ENCODE peak calls at places on chromosomes 2 and 18, in four cellular contexts. L is kidney epithelial cell, A is B cell, D is pancreas. O is an unnamed sample.

GRCh38 chr2:136057802-136058140 is 60.2 kb downstream of the CXCR4 start:
- DNase-seq in D (no peak), L (no peak), A (no peak), O (no peak)

GRCh38 chr2:120014231-120014990 is 1.5 kb downstream of the EPB41L5 start:
- DNase-seq in L (no peak), D (peak; percentile 21), A (no peak), O (no peak)

GRCh38 chr2:137659616-137660015 is 304.7 kb upstream of the HNMT start:
- DNase-seq in L (peak; percentile 2), D (no peak), A (no peak), O (no peak)

GRCh38 chr2:230661072-230661957 is 51.3 kb upstream of the CAB39 start:
- DNase-seq in A (peak; percentile 51), D (no peak), L (no peak), O (peak; percentile 81)

GRCh38 chr2:186125625-186126024 is 360.4 kb upstream of the ZC3H15 start:
- DNase-seq in D (no peak), A (no peak), L (no peak), O (no peak)

GRCh38 chr2:149994057-149994728 is 406.6 kb upstream of the MMADHC start:
- DNase-seq in L (peak; percentile 81), A (no peak), D (peak; percentile 8), O (no peak)

GRCh38 chr18:64474751-64475150 is 325.9 kb upstream of the LINC00305 start:
- DNase-seq in L (no peak), A (no peak), D (no peak), O (no peak)

GRCh38 chr2:112020561-112020960 is 34.5 kb upstream of the TMEM87B start:
- DNase-seq in A (no peak), L (no peak), D (no peak), O (no peak)

GRCh38 chr2:88016948-88017779 is 817 bp upstream of the RNU2-63P start:
- DNase-seq in L (no peak), A (no peak), D (peak; percentile 63), O (peak; percentile 70)

GRCh38 chr2:56266761-56267411 is 83.1 kb downstream of the CCDC85A start:
- DNase-seq in D (no peak), L (no peak), A (no peak), O (no peak)

GRCh38 chr2:207681431-207681830 is 30.0 kb upstream of the CCNYL1 start:
- DNase-seq in L (no peak), D (no peak), A (no peak), O (no peak)

GRCh38 chr18:47100214-47100831 is 50.0 kb downstream of the HDHD2 start:
- DNase-seq in D (peak; percentile 39), A (peak; percentile 55), L (peak; percentile 12), O (peak; percentile 70)

GRCh38 chr2:200185575-200186103 is 120.9 kb upstream of the SPATS2L start:
- DNase-seq in D (no peak), A (no peak), L (no peak), O (no peak)

GRCh38 chr2:23498941-23499340 is 114.0 kb downstream of the KLHL29 start:
- DNase-seq in L (no peak), A (no peak), D (no peak), O (no peak)

GRCh38 chr18:61581578-61582204 is 248.5 kb downstream of the CDH20 start:
- DNase-seq in L (no peak), D (peak; percentile 60), A (peak; percentile 60), O (peak; percentile 73)

GRCh38 chr2:229071292-229071976 is 199.7 kb downstream of the PID1 start:
- DNase-seq in D (no peak), L (no peak), A (no peak), O (no peak)

GRCh38 chr2:146917430-146918037 is 927.3 kb upstream of the ACVR2A start:
- DNase-seq in D (no peak), A (no peak), L (no peak), O (no peak)

GRCh38 chr2:144894612-144895300 is 374.8 kb upstream of the ZEB2 start:
- DNase-seq in D (no peak), L (no peak), A (no peak), O (no peak)

GRCh38 chr2:241267249-241268067 is 48.0 kb downstream of the HDLBP start:
- DNase-seq in L (no peak), D (no peak), A (no peak), O (no peak)

GRCh38 chr2:61193670-61194561 is 31.9 kb downstream of the C2orf74 start:
- DNase-seq in D (no peak), L (no peak), A (no peak), O (no peak)

GRCh38 chr2:233199870-233200269 is 51.6 kb upstream of the ATG16L1 start:
- DNase-seq in A (no peak), D (no peak), L (no peak), O (no peak)

GRCh38 chr2:62550466-62550865 is 44.5 kb upstream of the TMEM17 start:
- DNase-seq in D (no peak), A (no peak), L (no peak), O (no peak)

GRCh38 chr2:1484131-1484884 is 71.0 kb downstream of the TPO start:
- DNase-seq in D (no peak), L (no peak), A (no peak), O (no peak)

GRCh38 chr18:42182728-42183700 is 228.0 kb downstream of the PIK3C3 start:
- DNase-seq in A (no peak), D (no peak), L (no peak), O (no peak)

GRCh38 chr18:11320981-11321380 is 171.6 kb upstream of the PIEZO2 start:
- DNase-seq in A (no peak), D (no peak), L (no peak), O (no peak)

GRCh38 chr2:45606801-45607200 is 4.3 kb downstream of the SRBD1 start:
- DNase-seq in A (no peak), L (no peak), D (no peak), O (no peak)

GRCh38 chr2:228417966-228418365 is 236.5 kb upstream of the SPHKAP start:
- DNase-seq in L (peak; percentile 9), A (no peak), D (no peak), O (no peak)

GRCh38 chr2:173659522-173659921 is 304.9 kb downstream of the CDCA7 start:
- DNase-seq in L (no peak), A (no peak), D (no peak), O (no peak)

GRCh38 chr2:236631361-236632291 is 62.0 kb downstream of the ACKR3 start:
- DNase-seq in L (no peak), A (no peak), D (peak; percentile 3), O (no peak)

GRCh38 chr2:120765031-120765910 is 29.6 kb downstream of the GLI2 start:
- DNase-seq in A (no peak), L (no peak), D (no peak), O (no peak)

GRCh38 chr2:78993518-78994148 is 31.9 kb upstream of the REG3G start:
- DNase-seq in L (no peak), D (no peak), A (no peak), O (no peak)

GRCh38 chr2:131040661-131041401 is 52.4 kb downstream of the FAM168B start:
- DNase-seq in L (no peak), A (no peak), D (peak; percentile 85), O (peak; percentile 48)

GRCh38 chr18:62977512-62977911 is 262.2 kb downstream of the PHLPP1 start:
- DNase-seq in L (no peak), D (no peak), A (no peak), O (no peak)

DNA sequence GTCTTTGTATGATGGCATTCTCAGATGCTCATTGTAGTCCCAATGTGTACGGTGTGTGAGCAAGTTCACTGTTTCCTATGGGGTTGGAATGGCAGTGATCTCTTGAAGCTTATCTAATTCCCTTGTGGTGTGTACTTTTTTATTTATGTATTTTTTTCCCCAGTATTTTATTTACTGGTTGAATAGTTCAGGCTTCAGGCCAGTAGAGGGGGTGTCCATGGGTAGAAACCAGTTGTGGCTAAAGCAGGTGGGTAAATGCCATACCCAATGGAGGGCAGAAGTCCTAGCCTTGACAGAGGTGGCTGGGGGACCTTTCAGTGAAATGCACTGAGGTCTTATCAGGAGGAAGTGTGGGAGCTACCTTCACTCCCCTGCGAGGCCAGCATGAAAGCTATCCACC is 351.4 kb upstream of the CWC22 start:
- DNase-seq in L (no peak), D (no peak), A (no peak), O (no peak)
- TF ChIP-seq CTCF in L (no peak), D (no peak), A (no peak), O (no peak)

DNA sequence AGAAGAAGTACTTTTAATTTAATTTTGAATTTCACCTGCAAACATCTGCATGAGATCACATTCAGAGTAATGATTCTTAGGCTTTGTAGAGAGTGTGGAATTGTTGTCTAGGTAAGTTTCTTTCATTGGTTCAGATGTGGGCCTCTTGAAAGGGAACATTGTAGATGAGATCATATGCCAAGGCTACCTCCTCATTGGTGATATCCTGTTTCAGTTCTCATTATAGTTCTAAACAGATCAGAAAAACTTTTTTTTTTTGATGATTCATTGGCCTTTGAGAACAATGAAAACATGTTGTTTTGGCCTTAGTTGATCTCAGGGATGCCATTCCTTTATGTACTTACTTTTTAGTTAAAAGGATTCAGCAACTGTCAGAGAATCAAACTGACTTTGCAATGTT is 44.5 kb downstream of the EML6 start:
- DNase-seq in A (no peak), L (peak; percentile 32), D (no peak), O (no peak)
- TF ChIP-seq CTCF in A (no peak), L (no peak), D (no peak), O (no peak)

GRCh38 chr2:30197570-30197969 is 33.8 kb upstream of the LBH start:
- DNase-seq in A (no peak), D (no peak), L (no peak), O (peak; percentile 24)
- TF ChIP-seq CTCF in A (no peak), D (no peak), L (peak; percentile 15), O (no peak)

GRCh38 chr18:4931209-4931608 is 265.8 kb downstream of the AKAIN1 start:
- DNase-seq in L (no peak), D (no peak), A (no peak), O (no peak)
- TF ChIP-seq CTCF in L (no peak), D (no peak), A (no peak), O (no peak)

GRCh38 chr2:71670430-71670795 is 217.1 kb downstream of the DYSF start:
- DNase-seq in L (no peak), D (no peak), A (no peak), O (no peak)

GRCh38 chr2:71672640-71673401 is 219.5 kb downstream of the DYSF start:
- DNase-seq in D (no peak), A (no peak), L (no peak), O (no peak)

GRCh38 chr2:71673402-71673795 is 220.0 kb downstream of the DYSF start:
- DNase-seq in A (no peak), D (no peak), L (no peak), O (no peak)

GRCh38 chr2:71671203-71671602 is 217.8 kb downstream of the DYSF start:
- DNase-seq in A (no peak), L (no peak), D (no peak), O (no peak)

DNA sequence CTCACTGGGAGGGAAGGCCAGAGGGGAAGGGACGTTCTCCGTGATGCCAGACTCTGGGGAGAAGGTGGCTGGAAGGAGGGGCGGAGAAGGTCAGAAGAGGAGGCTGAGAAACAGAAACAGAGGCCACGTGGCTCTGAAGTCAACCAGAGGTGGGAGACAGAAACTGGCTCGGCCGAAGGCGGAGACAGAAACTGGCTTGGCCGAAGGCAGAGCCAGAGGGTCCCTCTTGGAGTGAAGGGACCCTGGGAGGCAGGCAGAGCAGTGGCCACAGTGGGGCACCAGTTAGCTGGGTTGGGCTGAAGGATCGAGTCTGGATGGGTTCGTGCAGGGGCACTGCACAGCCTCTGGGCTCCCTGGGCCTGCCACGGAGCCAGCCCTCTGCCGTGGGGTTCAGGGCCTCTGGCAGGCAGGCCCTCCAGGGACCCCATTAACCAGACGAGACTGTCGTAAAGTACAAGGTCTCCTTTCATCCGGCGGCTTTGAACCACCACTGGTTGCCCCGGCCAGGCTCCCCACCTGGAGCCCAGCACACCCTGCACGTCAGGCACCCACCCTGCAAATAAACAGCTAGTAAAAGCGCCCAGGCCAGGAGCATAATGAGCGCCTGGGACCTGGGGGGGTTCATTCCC is 218.8 kb downstream of the DYSF start:
- DNase-seq in A (no peak), D (no peak), L (no peak), O (no peak)
- TF ChIP-seq CTCF in A (no peak), D (no peak), L (no peak), O (no peak)

GRCh38 chr2:46913471-46914381 is 1.9 kb downstream of the MCFD2 start:
- DNase-seq in D (peak; percentile 54), L (no peak), A (no peak), O (no peak)
- TF ChIP-seq CTCF in D (no peak), L (no peak), A (no peak), O (no peak)

O was measured in activated CD8-positive, alpha-beta T cell treated with anti-CD3 and anti-CD28 coated beads for 36 hours.